ENCODE peak calls at places on chromosomes 11 and 22, in five cellular contexts. E is body of pancreas, Q is OCI-LY7, U is DND-41, T is left ventricle myocardium inferior. R is an unnamed sample.

GRCh38 chr11:1354125-1354938 is 35.4 kb upstream of the BRSK2 start:
- DNase-seq in E (no peak), Q (no peak), U (no peak), T (no peak), R (no peak)

GRCh38 chr11:61061081-61061826 is 41.0 kb upstream of the CD5 start:
- DNase-seq in E (no peak), Q (peak), U (peak), T (no peak), R (no peak)

GRCh38 chr11:105297463-105297862 is 157.9 kb upstream of the CARD18 start:
- DNase-seq in E (no peak), Q (no peak), U (no peak), T (no peak), R (no peak)

GRCh38 chr11:83257638-83258229 is 28.4 kb downstream of the CCDC90B start:
- DNase-seq in E (no peak), Q (no peak), U (no peak), T (no peak), R (peak)

GRCh38 chr11:90556026-90556425 is 333.2 kb upstream of the CHORDC1 start:
- DNase-seq in E (no peak), Q (no peak), U (no peak), T (no peak), R (no peak)

GRCh38 chr22:24091551-24092420 is 80.7 kb downstream of the CABIN1 start:
- DNase-seq in E (peak), Q (no peak), U (no peak), T (peak), R (no peak)

GRCh38 chr22:37516456-37516855 is 2.8 kb downstream of the CARD10 start:
- DNase-seq in E (no peak), Q (no peak), U (no peak), T (no peak), R (no peak)

GRCh38 chr11:34599406-34599901 is 21.4 kb upstream of the EHF start:
- DNase-seq in E (no peak), Q (no peak), U (no peak), T (no peak), R (no peak)

GRCh38 chr22:20528405-20528978 is 21.1 kb downstream of the MED15 start:
- DNase-seq in E (no peak), Q (no peak), U (no peak), T (no peak), R (no peak)

GRCh38 chr22:17891427-17892167 is 117.3 kb upstream of the BID start:
- DNase-seq in E (peak), Q (no peak), U (no peak), T (peak), R (no peak)

GRCh38 chr22:43126506-43127165 is 16.1 kb downstream of the BIK start:
- DNase-seq in E (peak), Q (no peak), U (no peak), T (no peak), R (peak)

GRCh38 chr11:12680246-12680939 is 6.2 kb downstream of the TEAD1 start:
- DNase-seq in E (peak), Q (no peak), U (no peak), T (peak), R (no peak)

GRCh38 chr11:110345756-110346155 is 49.3 kb upstream of the RDX start:
- DNase-seq in E (no peak), Q (no peak), U (no peak), T (no peak), R (no peak)

GRCh38 chr22:17807571-17808410 is 33.5 kb upstream of the BID start:
- DNase-seq in E (no peak), Q (no peak), U (no peak), T (peak), R (no peak)

GRCh38 chr22:31144223-31144622 is 3.9 kb upstream of the PLA2G3 start:
- DNase-seq in E (no peak), Q (no peak), U (no peak), T (no peak), R (no peak)

GRCh38 chr22:40044870-40045834 is 50.4 kb downstream of the FAM83F start:
- DNase-seq in E (peak), Q (peak), U (peak), T (peak), R (no peak)

GRCh38 chr11:665707-666281 is 28.7 kb downstream of the DRD4 start:
- DNase-seq in E (no peak), Q (no peak), U (no peak), T (no peak), R (no peak)

GRCh38 chr11:67367014-67367835 is 6.2 kb downstream of the CLCF1 start:
- DNase-seq in E (no peak), Q (no peak), U (no peak), T (no peak), R (no peak)

GRCh38 chr11:134535029-134536025 is 123.3 kb upstream of the B3GAT1 start:
- DNase-seq in E (no peak), Q (no peak), U (no peak), T (no peak), R (no peak)

GRCh38 chr11:57546869-57547518 is 9.6 kb downstream of the SMTNL1 start:
- DNase-seq in E (no peak), Q (no peak), U (no peak), T (no peak), R (no peak)
- TF ChIP-seq CTCF in E (no peak), Q (no peak), U (no peak), T (no peak), R (peak)

GRCh38 chr11:132008226-132008625 is 637.8 kb downstream of the NTM start:
- DNase-seq in E (no peak), Q (no peak), U (no peak), T (no peak), R (no peak)
- H3K4me3 ChIP-seq in E (no peak), Q (no peak), U (no peak), T (no peak), R (no peak)

GRCh38 chr11:128196235-128196634 is 391.1 kb downstream of the ETS1 start:
- DNase-seq in E (no peak), Q (no peak), U (no peak), T (no peak), R (no peak)

GRCh38 chr11:128194226-128194625 is 393.1 kb downstream of the ETS1 start:
- DNase-seq in E (no peak), Q (no peak), U (no peak), T (no peak), R (no peak)

GRCh38 chr11:128193633-128194032 is 393.7 kb downstream of the ETS1 start:
- DNase-seq in E (no peak), Q (no peak), U (no peak), T (no peak), R (no peak)

GRCh38 chr11:128195756-128196155 is 391.6 kb downstream of the ETS1 start:
- DNase-seq in E (no peak), Q (no peak), U (no peak), T (no peak), R (no peak)

DNA sequence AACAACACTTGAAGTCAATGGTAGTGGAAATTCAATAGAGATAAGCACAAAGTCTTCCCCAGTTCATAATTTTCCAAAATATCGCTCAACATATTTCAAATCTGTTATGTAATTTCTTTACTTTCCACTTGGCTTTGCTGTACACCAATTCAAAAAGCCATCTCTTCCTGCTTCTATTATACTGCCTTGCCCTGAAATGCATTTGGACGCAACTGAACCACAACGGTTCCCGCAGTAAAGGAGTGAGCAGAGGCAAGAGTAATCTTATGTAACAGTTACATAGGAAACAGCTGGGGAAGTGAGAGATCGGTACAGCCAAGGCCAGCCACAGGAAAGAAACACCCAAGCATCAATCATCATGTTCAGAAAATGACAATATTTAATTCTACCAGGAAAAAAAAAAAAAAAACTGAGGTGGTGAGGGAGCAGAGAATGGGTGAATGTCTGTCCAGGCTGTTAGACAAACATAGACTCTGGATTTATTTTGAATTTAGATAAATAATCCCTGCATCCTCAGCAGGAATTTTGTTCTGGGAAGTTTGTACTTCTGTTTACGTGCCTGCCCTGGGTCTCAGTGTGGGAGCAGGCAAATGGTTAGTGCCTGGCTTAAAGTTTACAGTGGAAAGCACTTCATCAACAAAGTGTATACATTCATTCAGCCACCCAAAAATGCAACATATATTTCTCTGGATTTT is 392.2 kb downstream of the ETS1 start:
- DNase-seq in E (no peak), Q (no peak), U (peak), T (no peak), R (no peak)
- TF ChIP-seq CTCF in E (no peak), Q (no peak), U (peak), T (peak), R (no peak)

DNA sequence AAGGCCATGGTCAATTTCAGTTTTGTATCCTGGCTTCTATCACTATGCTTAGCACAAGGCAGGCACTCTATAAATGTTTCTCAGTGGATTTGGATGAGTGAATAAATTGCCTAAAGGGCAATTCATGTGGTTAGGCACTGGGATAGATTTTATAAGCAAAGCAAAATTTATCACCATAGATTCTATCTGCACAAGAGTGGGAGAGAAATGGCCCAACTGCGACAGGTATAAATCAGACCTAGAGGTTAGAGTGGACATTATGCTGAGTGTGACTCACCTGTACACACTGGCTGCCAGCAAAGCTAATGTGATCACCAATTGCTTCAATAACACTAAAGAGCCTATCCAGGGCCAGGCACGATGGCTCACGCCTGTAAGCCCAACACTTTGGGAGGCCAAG is 514.0 kb downstream of the BUD13 start:
- DNase-seq in E (no peak), Q (no peak), U (no peak), T (no peak), R (no peak)
- H3K4me3 ChIP-seq in E (no peak), Q (no peak), U (no peak), T (no peak), R (no peak)

GRCh38 chr22:32376681-32377080 is 19.0 kb downstream of the RFPL3 start:
- DNase-seq in E (no peak), Q (no peak), U (no peak), T (no peak), R (no peak)

GRCh38 chr22:32375678-32376450 is 18.2 kb downstream of the RFPL3 start:
- DNase-seq in E (no peak), Q (no peak), U (no peak), T (no peak), R (no peak)

GRCh38 chr22:32380991-32381390 is 23.3 kb downstream of the RFPL3 start:
- DNase-seq in E (no peak), Q (no peak), U (no peak), T (no peak), R (no peak)

GRCh38 chr22:32378703-32379272 is 21.1 kb downstream of the RFPL3 start:
- DNase-seq in E (no peak), Q (peak), U (peak), T (no peak), R (no peak)
- TF ChIP-seq CTCF in E (peak), Q (peak), U (peak), T (peak), R (peak)

GRCh38 chr11:64868904-64869570 is 9.4 kb downstream of the EHD1 start:
- DNase-seq in E (no peak), Q (peak), U (no peak), T (no peak), R (no peak)
- H3K4me3 ChIP-seq in E (no peak), Q (peak), U (no peak), T (peak), R (no peak)